ENCODE peak calls at places on chromosomes 1 and 21, in eight cellular contexts. I is endodermal cell, O is GM12865, F is WTC11, B is fibroblast of lung, T is AG04449, L is foreskin fibroblast, X is GM10248. U is an unnamed sample.

GRCh38 chr1:229661897-229662296 is 35.9 kb downstream of the URB2 start:
- DNase-seq in I (no peak), O (no peak), F (no peak), B (no peak), T (no peak), L (no peak), X (no peak), U (no peak)

GRCh38 chr1:225817611-225818061 is 7.7 kb downstream of the EPHX1 start:
- DNase-seq in I (peak), O (no peak), F (no peak), B (peak), T (peak), L (peak), X (no peak), U (peak)

GRCh38 chr21:35933466-35933865 is 126.9 kb downstream of the SETD4 start:
- DNase-seq in I (peak), O (peak), F (no peak), B (peak), T (peak), L (peak), X (no peak), U (no peak)

GRCh38 chr1:221069178-221069903 is 190.1 kb downstream of the HLX start:
- DNase-seq in I (peak), O (peak), F (no peak), B (no peak), T (no peak), L (no peak), X (peak), U (peak)

GRCh38 chr1:230250676-230251075 is 175.5 kb downstream of the PGBD5 start:
- DNase-seq in I (peak), O (no peak), F (no peak), B (no peak), T (no peak), L (no peak), X (no peak), U (no peak)

GRCh38 chr21:45506241-45506817 is 35.9 kb downstream of the SLC19A1 start:
- DNase-seq in I (peak), O (no peak), F (no peak), B (no peak), T (no peak), L (no peak), X (no peak), U (no peak)

GRCh38 chr1:61477301-61477700 is 247.6 kb downstream of the TM2D1 start:
- DNase-seq in I (no peak), O (no peak), F (peak), B (no peak), T (no peak), L (no peak), X (no peak), U (no peak)

GRCh38 chr1:228158151-228158571 is 7.4 kb upstream of the IBA57 start:
- DNase-seq in I (no peak), O (no peak), F (no peak), B (no peak), T (no peak), L (no peak), X (no peak), U (no peak)

GRCh38 chr1:184590163-184590750 is 164.4 kb downstream of the EDEM3 start:
- DNase-seq in I (no peak), O (no peak), F (no peak), B (no peak), T (no peak), L (no peak), X (no peak), U (no peak)

GRCh38 chr1:16210581-16210980 is 1.9 kb downstream of the ARHGEF19 start:
- DNase-seq in I (no peak), O (no peak), F (no peak), B (no peak), T (no peak), L (no peak), X (no peak), U (no peak)

GRCh38 chr1:111837398-111837797 is 81.7 kb downstream of the DDX20 start:
- DNase-seq in I (no peak), O (no peak), F (no peak), B (no peak), T (no peak), L (no peak), X (no peak), U (no peak)

GRCh38 chr1:229411434-229412055 is 22.3 kb downstream of the ACTA1 start:
- DNase-seq in I (peak), O (no peak), F (no peak), B (no peak), T (no peak), L (no peak), X (no peak), U (no peak)

GRCh38 chr1:5921129-5921528 is 71.1 kb downstream of the NPHP4 start:
- DNase-seq in I (no peak), O (no peak), F (no peak), B (no peak), T (no peak), L (no peak), X (no peak), U (no peak)

GRCh38 chr1:95073446-95073845 is 695 bp upstream of the ALG14 start:
- DNase-seq in I (no peak), O (no peak), F (no peak), B (no peak), T (no peak), L (no peak), X (no peak), U (no peak)

GRCh38 chr1:54125671-54126070 is 27.1 kb downstream of the CDCP2 start:
- DNase-seq in I (peak), O (no peak), F (peak), B (no peak), T (no peak), L (no peak), X (no peak), U (no peak)
- TF ChIP-seq CTCF in I (peak), O (no peak), F (no peak), B (peak), T (peak), L (peak), X (no peak), U (no peak)

GRCh38 chr1:38138498-38139233 is 92.1 kb upstream of the POU3F1 start:
- DNase-seq in I (peak), O (no peak), F (no peak), B (peak), T (peak), L (peak), X (peak), U (no peak)
- TF ChIP-seq CTCF in I (no peak), O (no peak), F (no peak), B (peak), T (peak), L (peak), X (no peak), U (no peak)

DNA sequence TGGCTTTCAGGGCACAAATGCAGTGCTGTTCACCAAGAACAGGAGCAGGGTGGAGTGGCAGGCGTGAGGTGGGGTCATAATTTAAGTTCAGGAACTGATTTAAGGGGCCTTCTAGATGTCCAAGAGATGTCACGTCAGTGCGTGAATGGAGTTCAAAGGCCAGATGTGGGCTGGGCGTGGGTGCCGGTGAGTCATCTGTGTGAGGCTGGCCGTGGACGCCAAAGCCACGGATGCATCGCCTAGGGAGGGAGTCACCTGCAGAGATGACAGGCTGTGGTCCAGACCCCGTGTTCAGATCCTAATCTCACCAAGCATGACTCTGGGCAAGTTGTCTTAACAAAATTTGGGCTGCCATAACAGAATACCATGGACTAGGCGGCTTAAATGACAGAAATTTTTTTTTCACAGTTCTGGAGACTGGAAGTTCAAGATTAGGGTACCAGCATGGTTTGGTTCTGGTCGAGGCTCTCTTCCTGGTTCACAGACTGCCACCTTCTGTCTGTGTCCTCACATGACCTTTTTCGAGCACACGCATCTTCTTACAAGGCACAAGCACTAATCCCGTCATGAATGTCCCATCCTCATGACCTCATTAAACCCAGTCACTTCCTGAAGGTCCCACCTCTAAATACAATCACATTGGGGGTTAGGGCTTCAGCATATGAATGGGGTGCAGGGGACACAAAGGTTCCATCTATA is 109.6 kb downstream of the PRDM2 start:
- DNase-seq in I (no peak), O (peak), F (no peak), B (no peak), T (no peak), L (no peak), X (no peak), U (peak)
- TF ChIP-seq CTCF in I (peak), O (no peak), F (no peak), B (no peak), T (no peak), L (no peak), X (no peak), U (no peak)

GRCh38 chr1:192580351-192580962 is 4.9 kb downstream of the RGS1 start:
- DNase-seq in I (peak), O (peak), F (no peak), B (peak), T (no peak), L (peak), X (no peak), U (no peak)
- TF ChIP-seq CTCF in I (peak), O (peak), F (no peak), B (peak), T (peak), L (peak), X (peak), U (peak)

DNA sequence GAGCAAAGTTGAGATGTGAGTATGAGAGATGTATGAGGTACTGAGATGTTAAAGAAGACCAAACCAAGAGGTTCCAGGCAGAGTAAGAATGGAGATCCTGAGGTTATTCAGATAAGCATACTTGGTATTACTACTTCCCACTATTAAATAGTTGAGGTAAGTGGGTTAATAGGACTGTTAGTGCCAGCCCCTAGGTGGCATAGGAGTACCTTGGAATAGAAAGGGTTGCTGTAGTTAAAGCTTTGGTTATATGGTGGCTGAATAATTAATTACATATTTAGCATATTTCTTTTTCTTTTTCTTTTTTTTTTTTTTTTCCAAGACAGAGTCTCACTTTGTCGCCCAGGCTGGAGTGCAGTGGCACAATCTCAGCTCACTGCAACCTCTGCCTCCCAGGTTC is 397.9 kb upstream of the TMPRSS15 start:
- DNase-seq in I (no peak), O (no peak), F (peak), B (peak), T (no peak), L (no peak), X (no peak), U (no peak)
- TF ChIP-seq CTCF in I (peak), O (no peak), F (no peak), B (no peak), T (no peak), L (no peak), X (no peak), U (no peak)

GRCh38 chr1:155989242-155989991 is 11.1 kb upstream of the ARHGEF2 start:
- DNase-seq in I (peak), O (peak), F (peak), B (peak), T (no peak), L (peak), X (peak), U (peak)

GRCh38 chr1:155989992-155990325 is 11.6 kb upstream of the ARHGEF2 start:
- DNase-seq in I (no peak), O (peak), F (no peak), B (no peak), T (no peak), L (no peak), X (peak), U (no peak)

GRCh38 chr1:155996166-155996565 is 17.8 kb upstream of the ARHGEF2 start:
- DNase-seq in I (no peak), O (no peak), F (no peak), B (no peak), T (no peak), L (no peak), X (no peak), U (no peak)

GRCh38 chr1:155990340-155990739 is 12.0 kb upstream of the ARHGEF2 start:
- DNase-seq in I (no peak), O (no peak), F (no peak), B (no peak), T (no peak), L (no peak), X (no peak), U (no peak)

DNA sequence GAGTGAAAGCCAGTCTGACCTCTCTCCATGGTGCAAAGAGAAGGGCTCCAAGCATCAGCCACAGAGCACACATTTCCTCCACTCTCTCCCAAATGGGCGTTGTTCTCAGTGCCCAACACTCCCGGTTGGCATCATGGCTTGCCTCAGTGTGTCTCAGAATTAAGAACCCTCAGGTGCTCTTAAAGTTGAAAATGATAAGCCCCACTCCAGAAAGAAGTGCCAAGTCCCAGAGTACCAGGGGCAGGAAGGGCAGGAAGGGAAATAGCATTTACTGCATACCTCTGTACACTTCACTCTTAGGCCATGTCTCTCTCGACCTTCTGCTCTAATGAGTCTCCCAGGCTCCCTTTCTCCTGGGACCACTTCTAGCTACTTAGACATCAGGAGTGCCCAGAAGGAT is 15.2 kb upstream of the ARHGEF2 start:
- DNase-seq in I (no peak), O (no peak), F (no peak), B (no peak), T (no peak), L (no peak), X (no peak), U (no peak)
- TF ChIP-seq CTCF in I (no peak), O (no peak), F (no peak), B (no peak), T (no peak), L (no peak), X (no peak), U (no peak)